ENCODE peak calls at places on chromosomes 2 and 18, in five cellular contexts. One of them, this sample, is unnamed.

GRCh38 chr18:36309436-36310391 is 12.2 kb downstream of the FHOD3 start:
- DNase-seq in transverse colon: no peak
- DNase-seq in NB4: no peak
- DNase-seq in Peyer's patch: no peak
- DNase-seq in breast epithelium: peak; percentile 82
- DNase-seq in this sample: no peak

GRCh38 chr18:21330122-21330701 is 88.2 kb downstream of the GREB1L start:
- DNase-seq in breast epithelium: no peak
- DNase-seq in transverse colon: no peak
- DNase-seq in NB4: no peak
- DNase-seq in Peyer's patch: no peak
- DNase-seq in this sample: no peak

GRCh38 chr2:228767196-228767595 is 503.9 kb downstream of the PID1 start:
- DNase-seq in transverse colon: no peak
- DNase-seq in breast epithelium: no peak
- DNase-seq in NB4: no peak
- DNase-seq in Peyer's patch: no peak
- DNase-seq in this sample: no peak

GRCh38 chr2:99974275-99974674 is 168.1 kb downstream of the AFF3 start:
- DNase-seq in Peyer's patch: no peak
- DNase-seq in transverse colon: no peak
- DNase-seq in NB4: no peak
- DNase-seq in breast epithelium: no peak
- DNase-seq in this sample: no peak

GRCh38 chr2:6986251-6986893 is 69.2 kb downstream of the RNF144A start:
- DNase-seq in Peyer's patch: no peak
- DNase-seq in NB4: peak; percentile 78
- DNase-seq in breast epithelium: no peak
- DNase-seq in transverse colon: no peak
- DNase-seq in this sample: peak; percentile 76

GRCh38 chr2:197315371-197315770 is 4.8 kb upstream of the ANKRD44 start:
- DNase-seq in NB4: no peak
- DNase-seq in Peyer's patch: no peak
- DNase-seq in breast epithelium: no peak
- DNase-seq in transverse colon: no peak
- DNase-seq in this sample: no peak

GRCh38 chr2:168184896-168185513 is 62.4 kb downstream of the STK39 start:
- DNase-seq in Peyer's patch: no peak
- DNase-seq in transverse colon: no peak
- DNase-seq in NB4: no peak
- DNase-seq in breast epithelium: no peak
- DNase-seq in this sample: no peak

GRCh38 chr18:31206787-31207381 is 44.2 kb upstream of the DSC1 start:
- DNase-seq in Peyer's patch: no peak
- DNase-seq in NB4: peak; percentile 97
- DNase-seq in breast epithelium: peak; percentile 80
- DNase-seq in transverse colon: peak; percentile 91
- DNase-seq in this sample: peak; percentile 89

GRCh38 chr2:144165599-144166250 is 354.2 kb downstream of the ZEB2 start:
- DNase-seq in transverse colon: no peak
- DNase-seq in breast epithelium: no peak
- DNase-seq in Peyer's patch: no peak
- DNase-seq in NB4: no peak
- DNase-seq in this sample: no peak

GRCh38 chr2:201774546-201774945 is 6.2 kb downstream of the ALS2 start:
- DNase-seq in transverse colon: no peak
- DNase-seq in breast epithelium: no peak
- DNase-seq in Peyer's patch: no peak
- DNase-seq in NB4: no peak
- DNase-seq in this sample: no peak

GRCh38 chr2:70418514-70418913 is 116.6 kb upstream of the FAM136A start:
- DNase-seq in Peyer's patch: no peak
- DNase-seq in transverse colon: no peak
- DNase-seq in breast epithelium: no peak
- DNase-seq in NB4: peak; percentile 40
- DNase-seq in this sample: no peak

GRCh38 chr2:149087751-149088150 is 49.3 kb downstream of the LYPD6B start:
- DNase-seq in Peyer's patch: no peak
- DNase-seq in transverse colon: no peak
- DNase-seq in breast epithelium: no peak
- DNase-seq in NB4: peak; percentile 55
- DNase-seq in this sample: no peak
- TF ChIP-seq CTCF in Peyer's patch: peak; percentile 30
- TF ChIP-seq CTCF in transverse colon: peak; percentile 37
- TF ChIP-seq CTCF in breast epithelium: peak; percentile 17
- TF ChIP-seq CTCF in NB4: peak; percentile 25
- TF ChIP-seq CTCF in this sample: no peak

GRCh38 chr2:3219536-3219935 is 158.1 kb downstream of the EIPR1 start:
- DNase-seq in transverse colon: no peak
- DNase-seq in breast epithelium: no peak
- DNase-seq in NB4: no peak
- DNase-seq in Peyer's patch: no peak
- DNase-seq in this sample: no peak

GRCh38 chr2:3217646-3218045 is 160.0 kb downstream of the EIPR1 start:
- DNase-seq in breast epithelium: no peak
- DNase-seq in transverse colon: no peak
- DNase-seq in Peyer's patch: no peak
- DNase-seq in NB4: no peak
- DNase-seq in this sample: no peak

GRCh38 chr2:3224681-3225080 is 152.9 kb downstream of the EIPR1 start:
- DNase-seq in breast epithelium: no peak
- DNase-seq in transverse colon: no peak
- DNase-seq in Peyer's patch: no peak
- DNase-seq in NB4: no peak
- DNase-seq in this sample: no peak

GRCh38 chr2:3222636-3223035 is 155.0 kb downstream of the EIPR1 start:
- DNase-seq in breast epithelium: peak; percentile 41
- DNase-seq in NB4: no peak
- DNase-seq in transverse colon: no peak
- DNase-seq in Peyer's patch: no peak
- DNase-seq in this sample: no peak

GRCh38 chr2:3223080-3223923 is 154.3 kb downstream of the EIPR1 start:
- DNase-seq in transverse colon: no peak
- DNase-seq in Peyer's patch: peak; percentile 41
- DNase-seq in breast epithelium: no peak
- DNase-seq in NB4: no peak
- DNase-seq in this sample: no peak
- TF ChIP-seq POLR2A in transverse colon: no peak
- TF ChIP-seq POLR2A in Peyer's patch: no peak
- TF ChIP-seq POLR2A in breast epithelium: no peak
- TF ChIP-seq POLR2A in NB4: no peak
- TF ChIP-seq POLR2A in this sample: no peak

DNA sequence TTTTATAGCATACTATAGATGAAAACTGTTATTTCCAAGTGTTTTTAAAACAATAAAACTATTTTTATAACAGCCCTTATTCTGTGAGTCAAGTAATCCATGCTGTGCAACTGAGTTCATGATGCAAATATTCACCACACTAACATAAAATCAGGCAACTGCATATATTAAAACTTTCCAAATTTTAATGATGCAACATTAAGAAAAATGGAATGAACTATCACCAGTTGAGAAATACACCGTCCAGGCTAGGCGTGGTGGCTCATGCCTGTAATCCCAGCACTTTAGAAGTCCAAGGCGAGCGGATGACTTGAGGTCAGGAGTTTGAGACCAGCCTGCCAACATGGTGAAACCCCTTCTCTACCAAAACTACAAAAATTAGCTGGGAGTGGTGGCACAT is 114.5 kb downstream of the CDH2 start:
- DNase-seq in transverse colon: no peak
- DNase-seq in NB4: no peak
- DNase-seq in Peyer's patch: no peak
- DNase-seq in breast epithelium: no peak
- DNase-seq in this sample: no peak
- H3K4me3 ChIP-seq in transverse colon: no peak overlapping the region
- H3K4me3 ChIP-seq in NB4: no peak overlapping the region
- H3K4me3 ChIP-seq in Peyer's patch: no peak overlapping the region
- H3K4me3 ChIP-seq in breast epithelium: no peak overlapping the region
- H3K4me3 ChIP-seq in this sample: no peak overlapping the region

GRCh38 chr18:24703316-24703715 is 242.9 kb downstream of the HRH4 start:
- DNase-seq in Peyer's patch: no peak
- DNase-seq in NB4: no peak
- DNase-seq in breast epithelium: no peak
- DNase-seq in transverse colon: no peak
- DNase-seq in this sample: no peak
- TF ChIP-seq CTCF in Peyer's patch: no peak
- TF ChIP-seq CTCF in NB4: no peak
- TF ChIP-seq CTCF in breast epithelium: no peak
- TF ChIP-seq CTCF in transverse colon: no peak
- TF ChIP-seq CTCF in this sample: no peak

GRCh38 chr2:118013724-118014491 is at the start of gene CCDC93:
- DNase-seq in transverse colon: peak; percentile 86
- DNase-seq in breast epithelium: peak; percentile 58
- DNase-seq in NB4: peak; percentile 90
- DNase-seq in Peyer's patch: peak; percentile 65
- DNase-seq in this sample: peak; percentile 81
- TF ChIP-seq POLR2A in transverse colon: peak; percentile 76
- TF ChIP-seq POLR2A in breast epithelium: no peak
- TF ChIP-seq POLR2A in NB4: peak; percentile 70
- TF ChIP-seq POLR2A in Peyer's patch: peak; percentile 66
- TF ChIP-seq POLR2A in this sample: peak; percentile 70

GRCh38 chr2:160137457-160137856 is 62.6 kb downstream of the ITGB6 start:
- DNase-seq in breast epithelium: no peak
- DNase-seq in transverse colon: no peak
- DNase-seq in Peyer's patch: no peak
- DNase-seq in NB4: no peak
- DNase-seq in this sample: peak; percentile 33

GRCh38 chr2:160138406-160138805 is 61.7 kb downstream of the ITGB6 start:
- DNase-seq in NB4: no peak
- DNase-seq in Peyer's patch: no peak
- DNase-seq in breast epithelium: no peak
- DNase-seq in transverse colon: no peak
- DNase-seq in this sample: no peak

GRCh38 chr2:160140471-160140870 is 59.6 kb downstream of the ITGB6 start:
- DNase-seq in breast epithelium: no peak
- DNase-seq in transverse colon: no peak
- DNase-seq in NB4: no peak
- DNase-seq in Peyer's patch: no peak
- DNase-seq in this sample: no peak

GRCh38 chr2:160140001-160140400 is 60.1 kb downstream of the ITGB6 start:
- DNase-seq in transverse colon: no peak
- DNase-seq in Peyer's patch: no peak
- DNase-seq in breast epithelium: no peak
- DNase-seq in NB4: no peak
- DNase-seq in this sample: no peak

DNA sequence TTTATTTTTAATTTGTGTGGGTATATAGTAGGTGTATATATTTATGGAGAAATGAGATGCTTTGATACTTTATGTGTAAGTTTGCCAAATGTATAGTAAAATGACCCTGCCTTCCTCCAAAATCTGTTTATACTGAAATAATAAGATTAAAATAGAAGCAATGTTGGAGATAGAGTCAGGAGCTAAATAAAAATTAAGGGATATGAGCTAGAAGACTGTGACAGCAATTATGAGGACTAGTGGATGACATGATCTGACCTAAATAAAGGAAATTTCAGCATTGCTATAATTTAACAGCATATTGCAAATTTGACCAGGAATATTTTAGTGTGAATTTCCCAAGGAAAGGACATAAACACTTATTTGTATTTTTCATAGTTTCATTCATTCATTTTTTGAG is 60.7 kb downstream of the ITGB6 start:
- DNase-seq in Peyer's patch: no peak
- DNase-seq in transverse colon: no peak
- DNase-seq in NB4: no peak
- DNase-seq in breast epithelium: no peak
- DNase-seq in this sample: no peak
- H3K4me3 ChIP-seq in Peyer's patch: no peak overlapping the region
- H3K4me3 ChIP-seq in transverse colon: no peak overlapping the region
- H3K4me3 ChIP-seq in NB4: no peak overlapping the region
- H3K4me3 ChIP-seq in breast epithelium: no peak overlapping the region
- H3K4me3 ChIP-seq in this sample: no peak overlapping the region

GRCh38 chr18:8668381-8668780 is 37.0 kb upstream of the MTCL1 start:
- DNase-seq in breast epithelium: no peak
- DNase-seq in transverse colon: no peak
- DNase-seq in Peyer's patch: no peak
- DNase-seq in NB4: no peak
- DNase-seq in this sample: no peak
- TF ChIP-seq CTCF in breast epithelium: no peak
- TF ChIP-seq CTCF in transverse colon: no peak
- TF ChIP-seq CTCF in Peyer's patch: no peak
- TF ChIP-seq CTCF in NB4: no peak
- TF ChIP-seq CTCF in this sample: no peak

DNA sequence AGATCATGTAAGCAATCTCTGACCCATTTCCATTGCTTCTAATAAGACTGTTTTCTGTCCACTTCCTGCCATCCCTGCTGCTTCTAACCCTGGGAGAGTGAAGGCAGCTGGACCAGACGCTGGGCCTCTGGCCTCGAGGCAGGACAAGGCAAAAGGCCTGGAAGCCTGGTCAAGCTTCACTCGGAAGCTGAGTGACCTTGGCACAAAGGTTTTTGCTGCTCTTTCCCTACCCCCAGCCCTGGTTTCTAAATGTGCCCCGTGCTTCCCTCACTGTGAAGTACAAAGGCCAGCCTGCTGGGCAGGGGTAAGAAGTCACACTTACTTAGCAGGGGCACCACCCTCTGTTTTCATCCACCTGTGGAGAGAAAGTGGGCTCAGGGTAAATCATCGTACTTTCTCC is 195.0 kb downstream of the TNS1 start:
- DNase-seq in transverse colon: no peak
- DNase-seq in NB4: no peak
- DNase-seq in breast epithelium: no peak
- DNase-seq in Peyer's patch: no peak
- DNase-seq in this sample: no peak
- TF ChIP-seq POLR2A in transverse colon: no peak
- TF ChIP-seq POLR2A in NB4: no peak
- TF ChIP-seq POLR2A in breast epithelium: no peak
- TF ChIP-seq POLR2A in Peyer's patch: no peak
- TF ChIP-seq POLR2A in this sample: no peak

GRCh38 chr2:24461685-24462084 is 29.4 kb upstream of the NCOA1 start:
- DNase-seq in Peyer's patch: no peak
- DNase-seq in transverse colon: no peak
- DNase-seq in breast epithelium: no peak
- DNase-seq in NB4: peak; percentile 57
- DNase-seq in this sample: no peak
- H3K4me3 ChIP-seq in Peyer's patch: no peak overlapping the region
- H3K4me3 ChIP-seq in transverse colon: no peak overlapping the region
- H3K4me3 ChIP-seq in breast epithelium: no peak overlapping the region
- H3K4me3 ChIP-seq in NB4: no peak overlapping the region
- H3K4me3 ChIP-seq in this sample: no peak overlapping the region

DNA sequence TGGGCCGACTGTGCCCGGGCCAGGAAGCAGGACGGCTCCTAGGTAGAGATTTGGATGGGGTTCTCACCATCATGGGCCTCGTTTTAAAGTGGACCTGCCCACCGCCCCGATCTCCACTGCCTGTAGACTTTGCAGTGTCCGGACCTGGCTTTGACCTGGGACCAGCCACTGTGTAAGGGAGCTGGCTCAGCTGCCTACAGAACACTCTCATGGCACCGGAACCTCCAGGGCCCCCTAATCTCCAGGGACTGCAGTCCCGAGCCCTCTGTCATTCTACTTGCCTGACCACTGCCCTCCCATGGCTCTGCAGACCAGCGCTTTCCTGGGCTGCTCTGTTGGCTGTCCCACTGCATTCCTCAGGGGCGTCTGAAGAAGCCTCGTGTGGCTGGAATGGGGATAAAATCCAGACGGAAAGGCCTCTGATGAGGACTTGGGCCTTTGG is 120.8 kb downstream of the GLI2 start:
- DNase-seq in Peyer's patch: no peak
- DNase-seq in breast epithelium: no peak
- DNase-seq in NB4: no peak
- DNase-seq in transverse colon: no peak
- DNase-seq in this sample: no peak
- TF ChIP-seq CTCF in Peyer's patch: no peak
- TF ChIP-seq CTCF in breast epithelium: peak; percentile 31
- TF ChIP-seq CTCF in NB4: no peak
- TF ChIP-seq CTCF in transverse colon: peak; percentile 7
- TF ChIP-seq CTCF in this sample: no peak

This sample was measured in upper lobe of left lung.